ENCODE peak calls at places on chromosome 5, in four cellular contexts. Q is heart left ventricle, B is keratinocyte, E is cardiac muscle cell. T is an unnamed sample. For H3K36me3, the result is how much of the 10 kb centered on the place peaks cover.

GRCh38 chr5:130222638-130223037 is 318.4 kb downstream of the CHSY3 start:
- DNase-seq in E (no peak), Q (no peak), B (no peak), T (no peak)

GRCh38 chr5:135033026-135033861 is 784 bp downstream of the PITX1 start:
- DNase-seq in Q (no peak), E (peak), B (no peak), T (no peak)

GRCh38 chr5:137461636-137462596 is 37.2 kb downstream of the SPOCK1 start:
- DNase-seq in B (no peak), Q (no peak), E (no peak), T (no peak)

GRCh38 chr5:133565993-133566392 is 46.3 kb downstream of the FSTL4 start:
- DNase-seq in Q (no peak), E (peak), B (no peak), T (peak)

GRCh38 chr5:137148128-137148527 is 351.0 kb downstream of the SPOCK1 start:
- DNase-seq in B (no peak), E (no peak), Q (no peak), T (no peak)

GRCh38 chr5:96963267-96963666 is 27.4 kb downstream of the LNPEP start:
- DNase-seq in Q (peak), B (peak), E (peak), T (no peak)

GRCh38 chr5:178785999-178786398 is 55.5 kb upstream of the ZNF354A start:
- DNase-seq in E (no peak), B (no peak), Q (no peak), T (peak)

GRCh38 chr5:143806568-143806967 is 5.4 kb upstream of the HMHB1 start:
- DNase-seq in E (no peak), B (no peak), Q (no peak), T (peak)

GRCh38 chr5:150489358-150490295 is 18.3 kb upstream of the NDST1 start:
- DNase-seq in E (no peak), B (no peak), Q (no peak), T (no peak)

GRCh38 chr5:142422426-142422825 is 97.6 kb upstream of the SPRY4 start:
- DNase-seq in E (no peak), B (no peak), Q (no peak), T (no peak)

GRCh38 chr5:34626751-34627150 is 29.4 kb upstream of the RAI14 start:
- DNase-seq in B (no peak), Q (no peak), E (no peak), T (no peak)

GRCh38 chr5:75460532-75460931 is 50.9 kb downstream of the CERT1 start:
- DNase-seq in E (no peak), Q (no peak), B (no peak), T (no peak)

GRCh38 chr5:131169810-131170539 is 769 bp upstream of the LYRM7 start:
- DNase-seq in B (no peak), E (no peak), Q (no peak), T (no peak)

GRCh38 chr5:83718195-83718825 is 2.3 kb downstream of the HAPLN1 start:
- DNase-seq in E (peak), Q (no peak), B (no peak), T (peak)
- TF ChIP-seq CTCF in E (peak), Q (peak), B (peak), T (peak)

DNA sequence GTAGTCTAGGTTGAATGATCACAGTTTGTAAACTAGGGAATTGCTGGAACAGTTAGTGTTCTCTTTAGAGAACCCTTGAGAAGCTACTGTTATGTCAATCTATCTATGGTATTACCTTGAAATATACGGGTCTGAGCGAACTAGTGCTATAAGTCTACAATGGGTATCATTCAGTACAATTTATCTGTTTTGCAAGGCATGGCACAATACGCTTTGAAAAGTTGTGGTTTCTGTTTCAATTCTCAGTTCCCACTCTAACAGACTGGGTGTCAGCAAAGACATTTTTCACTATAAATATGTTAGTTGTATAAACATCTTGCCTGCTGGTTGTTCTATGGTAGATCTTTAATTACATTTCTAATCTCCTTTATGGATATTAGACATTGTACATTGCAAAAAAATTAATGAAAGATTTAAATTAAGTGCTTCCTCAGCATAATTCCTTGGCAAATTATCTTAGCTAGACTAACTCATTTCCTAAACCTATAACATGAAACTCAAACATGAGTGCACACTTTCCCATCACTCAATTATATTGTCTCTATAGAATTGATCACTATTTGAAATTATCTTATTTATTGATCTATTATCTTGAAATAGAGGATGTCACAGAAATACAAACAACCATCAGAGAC is 24.9 kb upstream of the SLCO6A1 start:
- DNase-seq in Q (no peak), B (no peak), E (no peak), T (no peak)
- H3K36me3 ChIP-seq in Q (under half), B (under half), E (under half), T (under half)

GRCh38 chr5:109838157-109838556 is 148.4 kb downstream of the MAN2A1 start:
- DNase-seq in Q (no peak), B (no peak), E (no peak), T (no peak)

GRCh38 chr5:109844695-109845094 is 155.0 kb downstream of the MAN2A1 start:
- DNase-seq in E (no peak), B (no peak), Q (no peak), T (no peak)

GRCh38 chr5:109849478-109850088 is 159.9 kb downstream of the MAN2A1 start:
- DNase-seq in E (no peak), B (no peak), Q (no peak), T (no peak)

GRCh38 chr5:109848130-109848529 is 158.4 kb downstream of the MAN2A1 start:
- DNase-seq in E (no peak), Q (no peak), B (no peak), T (no peak)

DNA sequence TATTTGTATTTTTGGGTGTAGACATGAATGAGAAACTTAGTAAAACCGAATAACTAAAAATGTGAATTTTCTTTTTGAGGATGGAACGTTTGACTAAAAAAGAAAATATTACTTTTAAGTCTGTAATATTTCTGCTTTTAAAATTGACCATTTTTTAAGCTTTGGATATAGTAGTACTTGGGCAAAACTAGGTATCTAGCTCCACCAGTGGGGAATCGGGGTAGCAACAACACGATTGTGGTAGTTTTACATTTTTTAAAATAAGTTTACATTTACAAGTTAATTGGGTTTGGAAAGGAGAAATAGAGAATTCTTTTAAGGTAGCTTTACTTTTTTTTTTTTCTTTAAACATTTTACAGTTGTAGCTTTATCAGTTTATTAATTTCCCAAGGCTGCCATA is 154.4 kb downstream of the MAN2A1 start:
- DNase-seq in Q (no peak), E (no peak), B (no peak), T (no peak)
- TF ChIP-seq CTCF in Q (no peak), E (peak), B (no peak), T (peak)

DNA sequence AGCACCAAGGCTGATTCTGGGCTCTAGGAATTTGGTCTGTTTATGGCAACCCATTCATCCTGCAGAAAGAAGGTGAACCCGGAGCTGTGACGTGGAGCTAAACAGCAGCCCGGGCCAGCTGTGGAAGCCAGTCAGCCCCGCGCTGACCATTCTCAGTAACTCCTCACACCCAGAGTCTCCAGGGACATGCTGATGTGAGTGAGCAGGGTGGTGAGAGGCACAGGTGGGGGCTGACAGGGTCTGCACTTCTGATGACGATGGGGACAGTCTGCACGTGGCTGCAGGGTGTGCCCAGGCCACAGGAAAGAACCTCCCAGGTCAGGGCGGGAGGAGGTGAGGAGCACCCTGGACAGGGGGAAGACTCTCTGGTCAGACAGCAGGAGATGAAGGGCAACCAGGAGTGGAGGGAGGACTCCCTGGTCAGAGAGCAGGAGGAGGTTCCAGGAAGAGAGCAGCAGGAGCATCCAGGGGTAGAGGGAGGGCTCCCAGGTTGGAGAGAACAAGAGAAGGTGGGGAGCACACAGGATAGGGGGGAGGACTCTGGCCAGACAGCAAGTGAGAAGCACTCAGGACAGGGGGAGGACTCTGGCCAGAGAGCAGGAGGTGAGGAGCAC is 26.1 kb upstream of the SLC6A3 start:
- DNase-seq in B (no peak), Q (no peak), E (no peak), T (no peak)
- H3K36me3 ChIP-seq in B (under half), Q (under half), E (under half), T (under half)

GRCh38 chr5:139708877-139709586 is 60.9 kb downstream of the CXXC5 start:
- DNase-seq in B (no peak), E (peak), Q (no peak), T (peak)
- TF ChIP-seq CTCF in B (no peak), E (no peak), Q (no peak), T (no peak)

GRCh38 chr5:141303756-141304155 is at the start of gene SLC25A2:
- DNase-seq in Q (no peak), B (no peak), E (no peak), T (no peak)

DNA sequence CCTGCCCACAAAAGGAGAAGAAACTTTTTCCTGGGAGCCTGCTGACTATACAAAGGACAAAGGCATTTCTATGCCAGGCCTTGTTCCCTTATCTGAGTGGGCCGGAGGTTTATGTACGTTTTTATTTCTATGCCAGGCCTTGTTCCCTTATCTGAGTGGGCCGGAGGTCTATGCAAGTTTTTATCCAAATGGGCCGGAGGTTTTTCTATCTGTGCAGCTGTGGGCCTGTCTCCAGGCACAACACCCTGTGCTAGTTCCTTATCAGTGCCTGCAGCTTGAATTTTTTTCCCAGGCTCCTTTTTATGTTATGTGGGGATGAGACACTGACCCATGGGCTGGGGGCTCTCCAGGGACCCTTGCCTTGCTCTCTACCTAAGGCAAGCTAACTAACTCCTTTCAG is 5.5 kb downstream of the SLC25A2 start:
- DNase-seq in B (no peak), E (no peak), Q (no peak), T (no peak)
- H3K36me3 ChIP-seq in B (under half), E (under half), Q (under half), T (under half)

DNA sequence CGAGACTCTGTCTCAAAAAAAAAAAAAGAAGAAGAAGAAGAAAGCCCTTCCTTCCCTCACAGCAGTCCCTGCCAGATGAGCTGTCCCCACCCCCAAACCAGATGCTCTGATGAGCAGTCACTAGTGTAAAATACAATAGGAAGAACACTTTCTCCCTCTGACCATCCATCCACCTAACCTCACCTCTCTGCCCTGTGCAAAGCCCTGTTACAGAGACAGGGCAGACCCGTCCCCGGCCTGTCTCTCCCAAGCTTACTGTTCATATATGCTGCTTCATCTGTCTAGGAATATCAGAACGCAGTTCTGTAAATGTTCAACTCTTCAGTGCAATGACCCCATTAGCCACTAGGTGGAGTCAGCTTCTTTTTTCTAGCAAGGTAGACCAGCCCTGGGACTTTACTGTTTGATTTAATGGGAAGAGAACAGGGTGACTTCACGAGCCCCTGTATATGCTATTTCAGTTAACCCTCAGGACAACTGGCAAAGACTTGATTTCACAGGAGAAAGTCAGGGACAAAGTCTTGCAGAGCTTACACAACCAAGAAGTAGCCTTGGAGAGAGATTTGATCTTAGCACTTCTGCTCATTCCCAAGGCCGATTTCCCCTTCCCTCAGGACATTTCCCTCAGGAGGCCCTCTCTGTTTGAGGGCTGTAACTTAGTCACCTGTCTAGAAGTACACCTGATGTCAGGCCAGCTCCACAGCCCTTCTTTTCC is 14.9 kb upstream of the FGFR4 start:
- DNase-seq in B (peak), Q (peak), E (peak), T (peak)
- TF ChIP-seq CTCF in B (peak), Q (peak), E (peak), T (peak)

GRCh38 chr5:132489051-132489770 is 1.4 kb downstream of the IRF1 start:
- DNase-seq in B (no peak), Q (peak), E (no peak), T (no peak)

GRCh38 chr5:132488590-132488989 is 2.0 kb downstream of the IRF1 start:
- DNase-seq in B (no peak), Q (no peak), E (no peak), T (no peak)

GRCh38 chr5:132491368-132492364 is 1.1 kb upstream of the IRF1 start:
- DNase-seq in B (no peak), E (no peak), Q (peak), T (no peak)

GRCh38 chr5:132490484-132491367 is at the start of gene IRF1:
- DNase-seq in E (peak), Q (peak), B (no peak), T (peak)

DNA sequence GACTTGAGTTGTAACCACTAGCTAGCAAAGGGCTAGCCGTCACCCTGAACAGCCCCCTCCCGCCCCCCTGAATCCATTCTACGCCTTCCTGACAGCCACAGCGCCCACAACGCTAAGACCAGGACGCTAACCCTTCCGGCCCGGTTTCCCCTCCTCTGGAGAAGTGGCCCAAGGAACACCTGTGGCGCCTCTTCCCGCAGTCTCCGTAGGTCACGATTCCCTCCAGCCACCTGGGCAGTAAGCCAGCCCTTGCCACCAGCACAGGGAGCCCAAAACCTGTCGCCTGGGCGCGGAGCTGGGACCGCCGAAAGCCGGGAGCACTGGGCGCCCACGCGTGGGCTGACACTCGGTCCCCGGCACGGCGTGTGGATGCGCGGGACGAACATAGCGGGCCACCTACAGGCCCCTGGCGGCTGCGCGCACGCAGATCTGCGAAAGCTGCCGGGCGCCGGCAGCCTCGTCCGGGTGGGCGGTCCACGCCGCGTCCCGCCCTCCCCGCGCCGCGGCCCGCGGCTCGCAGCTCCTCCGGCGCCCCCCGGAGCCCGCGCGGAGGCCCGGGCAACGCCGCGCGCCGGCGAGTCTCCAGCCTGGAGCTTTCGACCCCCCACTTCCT is 596 bp downstream of the IRF1 start:
- DNase-seq in B (no peak), E (peak), Q (peak), T (no peak)
- H3K36me3 ChIP-seq in B (under half), E (under half), Q (under half), T (under half)

DNA sequence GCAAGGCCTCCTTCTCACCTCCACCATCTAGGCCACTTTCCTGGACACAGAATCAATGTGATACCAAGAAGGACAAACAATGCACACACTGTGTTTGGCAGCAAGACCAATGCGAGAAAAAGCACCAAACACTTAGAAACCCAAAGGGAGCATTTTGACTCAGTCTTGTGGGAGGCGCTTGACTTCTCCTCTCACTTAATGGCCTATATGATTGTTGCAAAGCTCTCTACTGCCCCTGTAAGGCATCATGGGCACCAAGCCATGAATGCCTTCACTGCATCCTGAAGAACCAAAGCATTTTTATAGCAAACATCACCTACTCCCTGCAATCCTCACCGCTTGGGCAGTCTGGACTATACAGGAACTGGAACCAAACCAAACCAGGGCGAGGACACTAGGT is 57.5 kb downstream of the CDH6 start:
- DNase-seq in E (no peak), B (no peak), Q (no peak), T (no peak)
- TF ChIP-seq CTCF in E (no peak), B (no peak), Q (no peak), T (no peak)

DNA sequence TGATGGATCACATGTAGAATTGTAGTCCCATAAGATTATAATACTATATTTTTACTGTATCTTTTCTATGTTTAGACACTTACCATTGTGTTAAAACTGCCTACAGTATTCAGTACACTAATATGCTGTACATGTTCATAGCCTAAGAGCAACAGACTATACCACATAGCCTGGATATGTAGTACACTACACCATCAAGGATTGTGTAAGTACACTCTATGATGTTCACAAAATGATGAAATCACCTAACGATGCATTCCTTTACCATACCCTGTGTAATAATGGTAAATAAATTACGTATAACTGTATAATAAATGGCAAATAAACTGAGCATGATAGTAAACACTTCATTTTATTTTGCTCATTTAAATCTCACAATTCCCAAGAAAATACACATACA is 60.3 kb downstream of the RICTOR start:
- DNase-seq in E (no peak), B (no peak), Q (no peak), T (no peak)
- H3K36me3 ChIP-seq in E (under half), B (under half), Q (under half), T (under half)